ENCODE peak calls at places on chromosome 9, in four cellular contexts. One of them, this sample, is unnamed.

GRCh38 chr9:3006917-3007316 is 163.0 kb upstream of the PUM3 start:
- DNase-seq in H9: no peak
- DNase-seq in IMR-90: no peak
- DNase-seq in H1: no peak
- DNase-seq in this sample: no peak

GRCh38 chr9:89749500-89750116 is 144.8 kb downstream of the GADD45G start:
- DNase-seq in H9: no peak
- DNase-seq in IMR-90: no peak
- DNase-seq in H1: no peak
- DNase-seq in this sample: no peak

GRCh38 chr9:36268007-36268427 is 9.8 kb upstream of the GNE start:
- DNase-seq in H9: no peak
- DNase-seq in IMR-90: peak
- DNase-seq in H1: no peak
- DNase-seq in this sample: no peak

GRCh38 chr9:16171851-16172250 is 619.0 kb downstream of the CCDC171 start:
- DNase-seq in H9: no peak
- DNase-seq in IMR-90: no peak
- DNase-seq in H1: no peak
- DNase-seq in this sample: no peak

GRCh38 chr9:95641591-95641990 is 124.8 kb upstream of the PTCH1 start:
- DNase-seq in H9: no peak
- DNase-seq in IMR-90: no peak
- DNase-seq in H1: no peak
- DNase-seq in this sample: no peak

GRCh38 chr9:21812945-21813568 is 10.6 kb downstream of the MTAP start:
- DNase-seq in H9: peak
- DNase-seq in IMR-90: peak
- DNase-seq in H1: peak
- DNase-seq in this sample: peak

GRCh38 chr9:88781500-88782391 is 209.5 kb upstream of the S1PR3 start:
- DNase-seq in H9: peak
- DNase-seq in IMR-90: peak
- DNase-seq in H1: no peak
- DNase-seq in this sample: peak

GRCh38 chr9:120175031-120175430 is 404.9 kb downstream of the CDK5RAP2 start:
- DNase-seq in H9: no peak
- DNase-seq in IMR-90: no peak
- DNase-seq in H1: no peak
- DNase-seq in this sample: no peak

GRCh38 chr9:112037281-112038016 is 137.6 kb downstream of the SUSD1 start:
- DNase-seq in H9: no peak
- DNase-seq in IMR-90: peak
- DNase-seq in H1: no peak
- DNase-seq in this sample: no peak

GRCh38 chr9:76912631-76913275 is 6.8 kb upstream of the PRUNE2 start:
- DNase-seq in H9: no peak
- DNase-seq in IMR-90: peak
- DNase-seq in H1: no peak
- DNase-seq in this sample: no peak

GRCh38 chr9:13513710-13514444 is 234.4 kb upstream of the MPDZ start:
- DNase-seq in H9: peak
- DNase-seq in IMR-90: no peak
- DNase-seq in H1: peak
- DNase-seq in this sample: peak

GRCh38 chr9:35186524-35186923 is 24.7 kb downstream of the UNC13B start:
- DNase-seq in H9: no peak
- DNase-seq in IMR-90: no peak
- DNase-seq in H1: no peak
- DNase-seq in this sample: no peak

GRCh38 chr9:27765266-27765665 is 192.0 kb upstream of the C9orf72 start:
- DNase-seq in H9: no peak
- DNase-seq in IMR-90: no peak
- DNase-seq in H1: no peak
- DNase-seq in this sample: no peak

GRCh38 chr9:114303571-114303970 is 19.3 kb upstream of the ORM1 start:
- DNase-seq in H9: no peak
- DNase-seq in IMR-90: no peak
- DNase-seq in H1: peak
- DNase-seq in this sample: no peak

GRCh38 chr9:90065001-90065400 is 460.2 kb downstream of the GADD45G start:
- DNase-seq in H9: no peak
- DNase-seq in IMR-90: no peak
- DNase-seq in H1: no peak
- DNase-seq in this sample: no peak

GRCh38 chr9:2039294-2040180 is 24.4 kb downstream of the SMARCA2 start:
- DNase-seq in H9: no peak
- DNase-seq in IMR-90: no peak
- DNase-seq in H1: no peak
- DNase-seq in this sample: no peak

GRCh38 chr9:98132806-98133631 is 14.0 kb upstream of the TRIM14 start:
- DNase-seq in H9: no peak
- DNase-seq in IMR-90: no peak
- DNase-seq in H1: no peak
- DNase-seq in this sample: no peak

GRCh38 chr9:110543631-110544051 is 35.9 kb downstream of the SVEP1 start:
- DNase-seq in H9: peak
- DNase-seq in IMR-90: no peak
- DNase-seq in H1: peak
- DNase-seq in this sample: peak

GRCh38 chr9:69195681-69196080 is 21.6 kb downstream of the TJP2 start:
- DNase-seq in H9: no peak
- DNase-seq in IMR-90: no peak
- DNase-seq in H1: no peak
- DNase-seq in this sample: no peak

DNA sequence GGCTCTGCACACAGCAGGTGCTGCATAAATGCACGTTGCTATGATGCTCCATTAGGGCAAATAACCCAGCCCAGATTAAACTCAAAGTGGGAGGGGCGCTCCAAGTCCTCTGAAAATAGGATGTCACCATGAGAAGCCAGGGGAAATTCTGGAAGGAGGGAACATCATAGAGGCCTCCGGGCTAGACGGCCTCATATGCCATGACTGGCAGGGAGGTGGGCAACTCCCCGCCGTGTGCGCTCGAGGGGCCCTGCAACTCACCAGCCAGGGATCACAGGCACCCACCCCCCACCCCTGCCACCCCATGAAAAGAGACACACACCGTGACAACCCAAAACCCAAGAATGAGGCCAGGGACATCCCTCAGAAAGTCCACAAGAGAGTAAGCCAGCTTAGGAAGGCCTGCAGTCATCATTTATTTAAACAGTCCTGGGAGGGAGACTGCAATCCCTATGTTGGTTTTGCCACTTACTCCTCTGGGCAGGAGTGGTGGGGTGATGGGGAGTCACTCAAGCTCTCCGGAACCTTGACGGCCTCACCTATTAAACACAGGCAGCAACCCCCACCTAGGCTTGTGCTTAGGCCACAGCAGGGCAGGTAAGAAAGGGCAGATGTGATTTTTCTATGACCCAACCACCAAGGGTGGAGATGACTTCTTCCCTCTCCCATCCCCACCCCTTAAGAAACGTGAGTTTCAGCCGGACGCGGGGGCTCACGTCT is 4.0 kb downstream of the VAV2 start:
- DNase-seq in H9: no peak
- DNase-seq in IMR-90: no peak
- DNase-seq in H1: no peak
- DNase-seq in this sample: no peak
- H4K5ac ChIP-seq in H9: no peak
- H4K5ac ChIP-seq in IMR-90: no peak
- H4K5ac ChIP-seq in H1: no peak
- H4K5ac ChIP-seq in this sample: no peak

GRCh38 chr9:137317021-137317978 is 15.2 kb upstream of the NRARP start:
- DNase-seq in H9: peak
- DNase-seq in IMR-90: no peak
- DNase-seq in H1: peak
- DNase-seq in this sample: no peak
- H3K9ac ChIP-seq in H9: no peak
- H3K9ac ChIP-seq in IMR-90: no peak
- H3K9ac ChIP-seq in H1: no peak
- H3K9ac ChIP-seq in this sample: no peak

DNA sequence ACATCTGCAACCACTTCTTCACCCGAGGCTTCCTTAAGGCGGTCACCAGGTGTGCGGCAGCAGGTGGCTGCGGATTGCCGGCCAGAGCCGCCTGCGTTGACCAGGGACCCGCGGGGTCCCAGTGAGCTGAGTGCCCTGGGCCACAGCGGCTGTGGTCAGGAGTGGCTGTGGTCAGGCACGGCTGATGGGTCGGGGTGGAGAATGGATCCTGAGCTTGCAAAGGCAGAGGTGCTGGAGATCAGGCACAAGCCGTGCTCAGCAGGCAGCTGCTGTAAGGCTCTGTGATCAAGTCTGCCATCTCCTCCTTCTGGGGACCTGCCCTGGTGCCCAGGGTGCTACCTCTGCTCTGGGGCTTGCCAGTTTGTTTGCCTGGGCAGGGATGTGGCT is 2.1 kb downstream of the UAP1L1 start:
- DNase-seq in H9: no peak
- DNase-seq in IMR-90: no peak
- DNase-seq in H1: no peak
- DNase-seq in this sample: no peak
- H4K8ac ChIP-seq in H9: no peak
- H4K8ac ChIP-seq in IMR-90: no peak
- H4K8ac ChIP-seq in H1: no peak
- H4K8ac ChIP-seq in this sample: no peak

DNA sequence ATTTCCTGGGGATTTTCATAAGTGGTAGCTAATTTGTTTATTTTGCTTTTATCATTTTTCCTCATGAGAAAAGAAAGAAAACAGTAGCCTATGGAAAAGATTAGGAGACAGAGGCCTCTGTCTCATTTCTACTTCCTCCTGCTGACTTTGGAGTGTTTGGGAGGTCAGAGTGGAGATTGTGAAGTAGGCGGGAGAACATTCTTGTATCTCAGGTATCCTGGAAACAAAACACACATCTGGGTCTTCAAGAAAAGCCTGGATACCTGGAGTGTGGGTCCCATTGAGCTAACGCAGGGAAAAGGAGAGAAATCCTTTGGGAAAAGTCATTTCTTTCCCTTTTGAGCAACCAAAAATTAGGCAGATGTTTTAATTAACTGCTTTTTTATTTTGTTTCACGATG is 161.5 kb upstream of the DMAC1 start:
- DNase-seq in H9: no peak
- DNase-seq in IMR-90: no peak
- DNase-seq in H1: no peak
- DNase-seq in this sample: peak
- H4K5ac ChIP-seq in H9: no peak
- H4K5ac ChIP-seq in IMR-90: no peak
- H4K5ac ChIP-seq in H1: no peak
- H4K5ac ChIP-seq in this sample: no peak

DNA sequence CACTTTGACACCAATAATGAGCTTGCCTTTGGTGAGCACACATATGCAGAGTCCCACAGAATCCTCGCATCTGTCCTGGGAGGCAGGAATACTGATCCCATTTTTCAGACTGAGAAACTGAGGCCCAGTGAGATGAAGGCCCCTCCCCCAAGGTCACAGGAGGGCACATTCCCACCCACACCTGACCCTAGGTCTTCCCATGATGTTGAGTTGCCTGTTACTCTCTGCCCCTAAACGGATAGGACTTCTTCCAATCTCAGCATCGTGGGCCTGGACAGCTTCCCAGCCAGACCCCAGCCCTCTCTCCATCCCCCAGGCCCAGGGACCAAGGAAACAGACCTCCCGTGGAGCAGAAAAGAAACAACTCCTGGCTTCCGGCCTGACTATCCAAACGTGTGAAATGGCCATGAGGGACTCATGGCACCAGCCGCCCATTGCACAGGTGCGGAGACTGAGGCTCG is 877 bp downstream of the SH3GLB2 start:
- DNase-seq in H9: no peak
- DNase-seq in IMR-90: no peak
- DNase-seq in H1: no peak
- DNase-seq in this sample: peak
- H3K9ac ChIP-seq in H9: no peak
- H3K9ac ChIP-seq in IMR-90: peak
- H3K9ac ChIP-seq in H1: peak
- H3K9ac ChIP-seq in this sample: peak

GRCh38 chr9:133845659-133845947 is 107.5 kb upstream of the SARDH start:
- DNase-seq in H9: no peak
- DNase-seq in IMR-90: no peak
- DNase-seq in H1: no peak
- DNase-seq in this sample: peak

GRCh38 chr9:133843751-133844373 is 105.7 kb upstream of the SARDH start:
- DNase-seq in H9: no peak
- DNase-seq in IMR-90: no peak
- DNase-seq in H1: no peak
- DNase-seq in this sample: no peak

GRCh38 chr9:133843250-133843649 is 105.1 kb upstream of the SARDH start:
- DNase-seq in H9: no peak
- DNase-seq in IMR-90: no peak
- DNase-seq in H1: no peak
- DNase-seq in this sample: no peak

GRCh38 chr9:133844876-133845658 is 106.9 kb upstream of the SARDH start:
- DNase-seq in H9: no peak
- DNase-seq in IMR-90: peak
- DNase-seq in H1: no peak
- DNase-seq in this sample: no peak

DNA sequence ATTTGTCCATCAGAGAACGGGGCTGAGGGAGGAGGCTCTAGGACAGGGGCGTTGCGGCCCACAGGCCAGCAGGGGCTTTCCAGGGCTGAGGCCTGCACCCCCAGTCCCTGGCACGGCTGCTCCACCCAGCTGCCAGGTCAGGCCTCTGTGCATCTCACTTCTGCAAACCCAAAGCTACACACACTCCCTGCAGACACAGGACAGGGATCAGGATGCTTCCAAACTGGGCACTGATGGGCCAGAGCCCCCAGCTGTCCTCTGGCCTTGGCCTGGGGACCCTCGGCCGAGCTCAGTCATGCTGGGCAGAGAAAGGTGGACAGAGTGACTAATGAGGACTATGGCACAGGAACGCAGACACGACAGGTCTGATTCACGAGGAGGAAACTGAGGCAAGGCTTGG is 106.3 kb upstream of the SARDH start:
- DNase-seq in H9: no peak
- DNase-seq in IMR-90: no peak
- DNase-seq in H1: no peak
- DNase-seq in this sample: no peak
- H4K8ac ChIP-seq in H9: no peak
- H4K8ac ChIP-seq in IMR-90: no peak
- H4K8ac ChIP-seq in H1: no peak
- H4K8ac ChIP-seq in this sample: no peak

GRCh38 chr9:124447297-124447661 is 3.0 kb upstream of the ADGRD2 start:
- DNase-seq in H9: no peak
- DNase-seq in IMR-90: no peak
- DNase-seq in H1: no peak
- DNase-seq in this sample: no peak
- H4K5ac ChIP-seq in H9: no peak
- H4K5ac ChIP-seq in IMR-90: no peak
- H4K5ac ChIP-seq in H1: no peak
- H4K5ac ChIP-seq in this sample: no peak

GRCh38 chr9:123637596-123637939 is 281.6 kb downstream of the CRB2 start:
- DNase-seq in H9: no peak
- DNase-seq in IMR-90: peak
- DNase-seq in H1: no peak
- DNase-seq in this sample: no peak
- H3K9ac ChIP-seq in H9: no peak
- H3K9ac ChIP-seq in IMR-90: peak
- H3K9ac ChIP-seq in H1: no peak
- H3K9ac ChIP-seq in this sample: no peak